ENCODE peak calls at places on chromosomes 11 and 22, in four cellular contexts. E, F, K and G are unnamed samples.

GRCh38 chr22:21455334-21456089 is 11.7 kb upstream of the TMEM191C start:
- DNase-seq in K (no peak), F (peak; percentile 40), E (no peak), G (no peak)

GRCh38 chr11:15673408-15673811 is 558.7 kb downstream of the INSC start:
- DNase-seq in K (no peak), F (no peak), E (no peak), G (peak; percentile 65)

GRCh38 chr11:65572356-65573043 is at the start of gene FAM89B:
- DNase-seq in F (peak; percentile 79), K (peak; percentile 77), E (no peak), G (peak; percentile 88)

GRCh38 chr11:95363189-95363588 is 132.2 kb upstream of the SESN3 start:
- DNase-seq in F (no peak), K (no peak), E (no peak), G (peak; percentile 30)

GRCh38 chr11:117862019-117862725 is 14.3 kb downstream of the FXYD6 start:
- DNase-seq in K (no peak), F (no peak), E (no peak), G (no peak)

GRCh38 chr11:762421-763072 is 14.7 kb downstream of the GATD1 start:
- DNase-seq in F (peak; percentile 70), E (no peak), K (peak; percentile 74), G (peak; percentile 75)

GRCh38 chr22:37659066-37659896 is 758 bp downstream of the PDXP start:
- DNase-seq in F (no peak), K (no peak), E (no peak), G (no peak)

GRCh38 chr11:81253226-81253625 is 1480.4 kb downstream of the FAM181B start:
- DNase-seq in E (no peak), K (no peak), F (no peak), G (no peak)

GRCh38 chr11:117901601-117902000 is 25.1 kb upstream of the FXYD6 start:
- DNase-seq in E (no peak), F (no peak), K (no peak), G (no peak)

GRCh38 chr22:20029550-20030225 is 8.8 kb downstream of the TANGO2 start:
- DNase-seq in E (no peak), K (no peak), F (no peak), G (no peak)

GRCh38 chr11:29518389-29519174 is 498.2 kb downstream of the KCNA4 start:
- DNase-seq in F (peak; percentile 47), E (no peak), K (no peak), G (peak; percentile 11)

GRCh38 chr22:32511274-32511673 is 36.7 kb downstream of the FBXO7 start:
- DNase-seq in E (no peak), F (no peak), K (no peak), G (no peak)

GRCh38 chr22:23404689-23405365 is 175.3 kb downstream of the IGLL1 start:
- DNase-seq in F (peak; percentile 39), K (peak; percentile 40), E (peak; percentile 67), G (peak; percentile 54)

GRCh38 chr11:116840224-116840745 is 2.9 kb upstream of the APOA1 start:
- DNase-seq in F (peak; percentile 50), K (peak; percentile 36), E (no peak), G (no peak)

GRCh38 chr11:65104628-65105027 is 7.0 kb upstream of the TM7SF2 start:
- DNase-seq in F (no peak), K (no peak), E (no peak), G (no peak)

GRCh38 chr11:78179459-78180071 is 8.9 kb downstream of the KCTD21 start:
- DNase-seq in F (no peak), E (no peak), K (no peak), G (no peak)

GRCh38 chr11:125153837-125154236 is 10.7 kb upstream of the PKNOX2 start:
- DNase-seq in K (no peak), E (no peak), F (no peak), G (no peak)

GRCh38 chr22:43387815-43388214 is 24.0 kb upstream of the MPPED1 start:
- DNase-seq in F (no peak), E (no peak), K (no peak), G (no peak)

GRCh38 chr11:66267039-66267378 is 1.4 kb upstream of the RAB1B start:
- DNase-seq in K (no peak), E (no peak), F (no peak), G (no peak)

GRCh38 chr11:72828081-72828567 is 13.9 kb downstream of the ATG16L2 start:
- DNase-seq in E (no peak), F (no peak), K (peak; percentile 44), G (peak; percentile 83)

GRCh38 chr11:120180571-120181445 is 30.0 kb upstream of the OAF start:
- DNase-seq in E (peak; percentile 65), F (peak; percentile 78), K (peak; percentile 90), G (peak; percentile 56)

GRCh38 chr11:9460322-9461067 is at the start of gene ZNF143:
- DNase-seq in F (peak; percentile 100), E (peak; percentile 100), K (peak; percentile 100), G (peak; percentile 100)

GRCh38 chr11:43920598-43921419 is 21.6 kb upstream of the C11orf96 start:
- DNase-seq in K (peak; percentile 100), F (no peak), E (no peak), G (peak; percentile 100)

GRCh38 chr11:28887681-28888080 is 779.5 kb downstream of the METTL15 start:
- DNase-seq in K (no peak), E (no peak), F (no peak), G (peak; percentile 11)

GRCh38 chr22:37996515-37997246 is 12.3 kb upstream of the SOX10 start:
- DNase-seq in F (no peak), E (no peak), K (no peak), G (no peak)

GRCh38 chr11:43992138-43992537 is 49.7 kb downstream of the C11orf96 start:
- DNase-seq in F (no peak), E (no peak), K (no peak), G (no peak)

GRCh38 chr22:45263790-45264269 is 20.9 kb upstream of the UPK3A start:
- DNase-seq in E (no peak), F (peak; percentile 84), K (peak; percentile 84), G (peak; percentile 91)

GRCh38 chr11:5102246-5102645 is 32.9 kb downstream of the OR52E1 start:
- DNase-seq in K (no peak), F (no peak), E (no peak), G (no peak)

GRCh38 chr11:134725939-134726639 is 314.0 kb upstream of the B3GAT1 start:
- DNase-seq in F (peak; percentile 71), E (no peak), K (no peak), G (no peak)

GRCh38 chr11:125036933-125037332 is 26.2 kb upstream of the SLC37A2 start:
- DNase-seq in E (no peak), F (no peak), K (peak; percentile 98), G (peak; percentile 82)

GRCh38 chr22:47793304-47794101 is 1031.1 kb downstream of the TBC1D22A start:
- DNase-seq in K (no peak), E (no peak), F (no peak), G (no peak)

GRCh38 chr22:24827305-24827704 is 21.3 kb downstream of the SGSM1 start:
- DNase-seq in K (no peak), E (no peak), F (no peak), G (no peak)

GRCh38 chr11:35375332-35376125 is 43.8 kb downstream of the SLC1A2 start:
- DNase-seq in F (no peak), K (no peak), E (no peak), G (no peak)

GRCh38 chr11:26878959-26879581 is 114.8 kb upstream of the FIBIN start:
- DNase-seq in K (no peak), F (peak; percentile 25), E (no peak), G (no peak)

GRCh38 chr11:101860694-101861371 is 54.0 kb upstream of the CEP126 start:
- DNase-seq in K (peak; percentile 76), F (peak; percentile 69), E (peak; percentile 45), G (peak; percentile 64)

DNA sequence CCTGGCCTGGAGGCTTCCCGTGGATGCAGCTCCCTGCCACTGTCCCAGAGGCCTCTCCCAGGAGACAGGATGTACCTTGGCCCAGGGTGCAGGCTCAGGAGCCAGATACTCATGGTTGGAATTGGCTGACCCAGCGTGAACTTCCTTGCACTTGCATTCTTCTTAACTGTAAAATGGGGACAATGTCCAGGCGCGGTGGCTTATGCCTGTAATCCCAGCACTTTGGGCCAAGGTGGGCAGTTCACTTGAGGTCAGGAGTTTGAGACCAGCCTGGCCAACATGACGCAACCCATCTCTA is 20.1 kb upstream of the ST3GAL4 start:
- DNase-seq in E (no peak), K (no peak), F (no peak), G (no peak)
- H3K14ac ChIP-seq in E (no peak overlapping the region), K (no peak overlapping the region), F (no peak overlapping the region), G (no peak overlapping the region)

GRCh38 chr22:40044870-40045834 is 50.4 kb downstream of the FAM83F start:
- DNase-seq in K (peak; percentile 15), E (peak; percentile 43), F (peak; percentile 58), G (peak; percentile 49)
- H3K23ac ChIP-seq in K (peak overlapping the region; percentile 52), E (no peak overlapping the region), F (no peak overlapping the region), G (no peak overlapping the region)

DNA sequence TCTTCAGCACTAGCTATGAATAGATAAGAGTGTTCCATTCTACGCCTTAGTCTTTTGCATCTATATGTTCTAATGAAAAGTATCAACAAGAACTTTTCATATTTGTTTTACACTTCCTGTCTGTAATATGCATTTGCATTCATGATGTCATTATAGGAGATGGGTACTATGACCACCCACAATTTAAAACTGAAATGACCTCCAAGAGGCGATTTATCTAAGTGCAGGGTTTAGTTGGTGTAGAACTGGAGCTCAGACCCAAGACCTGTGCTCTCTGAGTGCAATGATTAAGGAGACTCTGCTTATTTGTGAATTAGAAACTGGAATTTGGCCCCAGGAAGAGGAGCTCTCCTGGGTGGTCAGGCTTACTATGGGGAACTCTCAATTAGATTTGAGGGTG is 289.1 kb downstream of the ETS1 start:
- DNase-seq in K (no peak), E (no peak), F (no peak), G (no peak)
- H3K14ac ChIP-seq in K (no peak overlapping the region), E (no peak overlapping the region), F (no peak overlapping the region), G (no peak overlapping the region)

GRCh38 chr22:41481131-41481830 is 12.4 kb downstream of the ACO2 start:
- DNase-seq in F (no peak), K (peak; percentile 54), E (no peak), G (no peak)
- H3K23ac ChIP-seq in F (no peak overlapping the region), K (no peak overlapping the region), E (no peak overlapping the region), G (no peak overlapping the region)